ENCODE peak calls at places on chromosomes 5 and 9, in six cellular contexts. One of them, this sample, is unnamed.

GRCh38 chr9:128742401-128742800 is 18.5 kb upstream of the ZDHHC12 start:
- DNase-seq in activated gamma-delta T cell treated with Interleukin-2 at 50 U/mL for 16 hours: no peak
- DNase-seq in GM18507: no peak
- DNase-seq in WERI-Rb-1: no peak
- DNase-seq in T-cell: no peak
- DNase-seq in SJSA1: no peak
- DNase-seq in this sample: no peak

GRCh38 chr9:129225815-129226214 is 47.8 kb upstream of the IER5L start:
- DNase-seq in SJSA1: no peak
- DNase-seq in activated gamma-delta T cell treated with Interleukin-2 at 50 U/mL for 16 hours: peak
- DNase-seq in GM18507: no peak
- DNase-seq in WERI-Rb-1: no peak
- DNase-seq in T-cell: no peak
- DNase-seq in this sample: no peak

GRCh38 chr5:16552666-16553343 is 64.0 kb downstream of the RETREG1 start:
- DNase-seq in GM18507: no peak
- DNase-seq in SJSA1: peak
- DNase-seq in WERI-Rb-1: peak
- DNase-seq in activated gamma-delta T cell treated with Interleukin-2 at 50 U/mL for 16 hours: peak
- DNase-seq in T-cell: peak
- DNase-seq in this sample: peak

GRCh38 chr5:169637085-169637855 is at the start of gene DOCK2:
- DNase-seq in T-cell: peak
- DNase-seq in SJSA1: peak
- DNase-seq in GM18507: peak
- DNase-seq in activated gamma-delta T cell treated with Interleukin-2 at 50 U/mL for 16 hours: peak
- DNase-seq in WERI-Rb-1: no peak
- DNase-seq in this sample: peak

GRCh38 chr9:112038017-112038408 is 137.1 kb downstream of the SUSD1 start:
- DNase-seq in activated gamma-delta T cell treated with Interleukin-2 at 50 U/mL for 16 hours: no peak
- DNase-seq in WERI-Rb-1: no peak
- DNase-seq in SJSA1: no peak
- DNase-seq in T-cell: no peak
- DNase-seq in GM18507: no peak
- DNase-seq in this sample: no peak

GRCh38 chr9:129944501-129945116 is 98.4 kb downstream of the FNBP1 start:
- DNase-seq in activated gamma-delta T cell treated with Interleukin-2 at 50 U/mL for 16 hours: peak
- DNase-seq in SJSA1: no peak
- DNase-seq in T-cell: peak
- DNase-seq in GM18507: no peak
- DNase-seq in WERI-Rb-1: no peak
- DNase-seq in this sample: peak

GRCh38 chr5:79699766-79700400 is 10.2 kb downstream of the CMYA5 start:
- DNase-seq in GM18507: no peak
- DNase-seq in T-cell: no peak
- DNase-seq in activated gamma-delta T cell treated with Interleukin-2 at 50 U/mL for 16 hours: no peak
- DNase-seq in SJSA1: no peak
- DNase-seq in WERI-Rb-1: no peak
- DNase-seq in this sample: no peak

GRCh38 chr5:111738118-111738517 is 18.9 kb downstream of the NREP start:
- DNase-seq in activated gamma-delta T cell treated with Interleukin-2 at 50 U/mL for 16 hours: no peak
- DNase-seq in GM18507: no peak
- DNase-seq in SJSA1: no peak
- DNase-seq in WERI-Rb-1: no peak
- DNase-seq in T-cell: no peak
- DNase-seq in this sample: no peak

GRCh38 chr9:6852243-6852963 is 94.6 kb downstream of the KDM4C start:
- DNase-seq in T-cell: no peak
- DNase-seq in GM18507: no peak
- DNase-seq in SJSA1: no peak
- DNase-seq in activated gamma-delta T cell treated with Interleukin-2 at 50 U/mL for 16 hours: no peak
- DNase-seq in WERI-Rb-1: no peak
- DNase-seq in this sample: no peak

GRCh38 chr9:130638278-130639118 is 25.9 kb upstream of the PRDM12 start:
- DNase-seq in GM18507: no peak
- DNase-seq in T-cell: no peak
- DNase-seq in SJSA1: no peak
- DNase-seq in WERI-Rb-1: no peak
- DNase-seq in activated gamma-delta T cell treated with Interleukin-2 at 50 U/mL for 16 hours: no peak
- DNase-seq in this sample: no peak

GRCh38 chr5:17169507-17169906 is 47.9 kb upstream of the BASP1 start:
- DNase-seq in SJSA1: no peak
- DNase-seq in WERI-Rb-1: no peak
- DNase-seq in T-cell: no peak
- DNase-seq in activated gamma-delta T cell treated with Interleukin-2 at 50 U/mL for 16 hours: no peak
- DNase-seq in GM18507: no peak
- DNase-seq in this sample: no peak